ENCODE peak calls at places on chromosome 22, in nine cellular contexts. One of them, this sample, is unnamed.

GRCh38 chr22:28297504-28297903 is 378.4 kb upstream of the PITPNB start:
- DNase-seq in RWPE1: no peak
- DNase-seq in COR-L47: no peak
- DNase-seq in HT1080: no peak
- DNase-seq in tibial artery: no peak
- DNase-seq in sciatic nerve: no peak
- DNase-seq in fibroblast of gingiva: no peak
- DNase-seq in activated naive CD4-positive, alpha-beta T cell treated with anti-CD3 and anti-CD28 coated beads, Interleukin-2, amount 50 U/mL, for 16 hours: no peak
- DNase-seq in Calu3: no peak
- DNase-seq in this sample: no peak

GRCh38 chr22:40340044-40340443 is 6.3 kb upstream of the ADSL start:
- DNase-seq in RWPE1: no peak
- DNase-seq in COR-L47: no peak
- DNase-seq in HT1080: no peak
- DNase-seq in tibial artery: no peak
- DNase-seq in sciatic nerve: no peak
- DNase-seq in fibroblast of gingiva: no peak
- DNase-seq in activated naive CD4-positive, alpha-beta T cell treated with anti-CD3 and anti-CD28 coated beads, Interleukin-2, amount 50 U/mL, for 16 hours: no peak
- DNase-seq in Calu3: no peak
- DNase-seq in this sample: no peak

GRCh38 chr22:10961043-10961860 is 4566.7 kb upstream of the OR11H1 start:
- DNase-seq in RWPE1: no peak
- DNase-seq in COR-L47: no peak
- DNase-seq in HT1080: peak; percentile 67
- DNase-seq in tibial artery: no peak
- DNase-seq in sciatic nerve: no peak
- DNase-seq in fibroblast of gingiva: no peak
- DNase-seq in activated naive CD4-positive, alpha-beta T cell treated with anti-CD3 and anti-CD28 coated beads, Interleukin-2, amount 50 U/mL, for 16 hours: peak; percentile 16
- DNase-seq in Calu3: no peak
- DNase-seq in this sample: no peak

GRCh38 chr22:31185056-31185455 is 25.1 kb downstream of the RNF185 start:
- DNase-seq in RWPE1: no peak
- DNase-seq in COR-L47: no peak
- DNase-seq in HT1080: no peak
- DNase-seq in tibial artery: no peak
- DNase-seq in sciatic nerve: no peak
- DNase-seq in fibroblast of gingiva: no peak
- DNase-seq in activated naive CD4-positive, alpha-beta T cell treated with anti-CD3 and anti-CD28 coated beads, Interleukin-2, amount 50 U/mL, for 16 hours: no peak
- DNase-seq in Calu3: no peak
- DNase-seq in this sample: no peak

GRCh38 chr22:20641919-20642579 is 131.9 kb upstream of the SERPIND1 start:
- DNase-seq in RWPE1: no peak
- DNase-seq in COR-L47: no peak
- DNase-seq in HT1080: no peak
- DNase-seq in tibial artery: no peak
- DNase-seq in sciatic nerve: no peak
- DNase-seq in fibroblast of gingiva: no peak
- DNase-seq in activated naive CD4-positive, alpha-beta T cell treated with anti-CD3 and anti-CD28 coated beads, Interleukin-2, amount 50 U/mL, for 16 hours: no peak
- DNase-seq in Calu3: no peak
- DNase-seq in this sample: no peak

GRCh38 chr22:17501679-17502285 is 61.5 kb upstream of the SLC25A18 start:
- DNase-seq in RWPE1: peak; percentile 46
- DNase-seq in COR-L47: peak; percentile 47
- DNase-seq in HT1080: peak; percentile 55
- DNase-seq in tibial artery: no peak
- DNase-seq in sciatic nerve: no peak
- DNase-seq in fibroblast of gingiva: peak; percentile 44
- DNase-seq in activated naive CD4-positive, alpha-beta T cell treated with anti-CD3 and anti-CD28 coated beads, Interleukin-2, amount 50 U/mL, for 16 hours: no peak
- DNase-seq in Calu3: peak; percentile 56
- DNase-seq in this sample: peak; percentile 21

GRCh38 chr22:41308054-41308453 is 6.7 kb downstream of the ZC3H7B start:
- DNase-seq in RWPE1: no peak
- DNase-seq in COR-L47: no peak
- DNase-seq in HT1080: no peak
- DNase-seq in tibial artery: no peak
- DNase-seq in sciatic nerve: no peak
- DNase-seq in fibroblast of gingiva: peak; percentile 90
- DNase-seq in activated naive CD4-positive, alpha-beta T cell treated with anti-CD3 and anti-CD28 coated beads, Interleukin-2, amount 50 U/mL, for 16 hours: no peak
- DNase-seq in Calu3: no peak
- DNase-seq in this sample: peak; percentile 34

GRCh38 chr22:45581549-45582080 is 78.9 kb downstream of the FBLN1 start:
- DNase-seq in RWPE1: no peak
- DNase-seq in COR-L47: no peak
- DNase-seq in HT1080: no peak
- DNase-seq in tibial artery: no peak
- DNase-seq in sciatic nerve: no peak
- DNase-seq in fibroblast of gingiva: no peak
- DNase-seq in activated naive CD4-positive, alpha-beta T cell treated with anti-CD3 and anti-CD28 coated beads, Interleukin-2, amount 50 U/mL, for 16 hours: no peak
- DNase-seq in Calu3: no peak
- DNase-seq in this sample: no peak

GRCh38 chr22:30047364-30047738 is 32.9 kb upstream of the HORMAD2 start:
- DNase-seq in RWPE1: no peak
- DNase-seq in COR-L47: no peak
- DNase-seq in HT1080: peak; percentile 39
- DNase-seq in tibial artery: no peak
- DNase-seq in sciatic nerve: no peak
- DNase-seq in fibroblast of gingiva: no peak
- DNase-seq in activated naive CD4-positive, alpha-beta T cell treated with anti-CD3 and anti-CD28 coated beads, Interleukin-2, amount 50 U/mL, for 16 hours: no peak
- DNase-seq in Calu3: no peak
- DNase-seq in this sample: no peak

GRCh38 chr22:29715705-29716104 is 4.1 kb upstream of the CABP7 start:
- DNase-seq in RWPE1: no peak
- DNase-seq in COR-L47: no peak
- DNase-seq in HT1080: no peak
- DNase-seq in tibial artery: no peak
- DNase-seq in sciatic nerve: no peak
- DNase-seq in fibroblast of gingiva: no peak
- DNase-seq in activated naive CD4-positive, alpha-beta T cell treated with anti-CD3 and anti-CD28 coated beads, Interleukin-2, amount 50 U/mL, for 16 hours: no peak
- DNase-seq in Calu3: no peak
- DNase-seq in this sample: no peak

GRCh38 chr22:45511847-45512261 is 9.2 kb downstream of the FBLN1 start:
- DNase-seq in RWPE1: no peak
- DNase-seq in COR-L47: no peak
- DNase-seq in HT1080: no peak
- DNase-seq in tibial artery: peak; percentile 90
- DNase-seq in sciatic nerve: peak; percentile 79
- DNase-seq in fibroblast of gingiva: peak; percentile 98
- DNase-seq in activated naive CD4-positive, alpha-beta T cell treated with anti-CD3 and anti-CD28 coated beads, Interleukin-2, amount 50 U/mL, for 16 hours: no peak
- DNase-seq in Calu3: no peak
- DNase-seq in this sample: peak; percentile 98

GRCh38 chr22:40418366-40419201 is 48.2 kb downstream of the SGSM3 start:
- DNase-seq in RWPE1: no peak
- DNase-seq in COR-L47: peak; percentile 50
- DNase-seq in HT1080: no peak
- DNase-seq in tibial artery: no peak
- DNase-seq in sciatic nerve: no peak
- DNase-seq in fibroblast of gingiva: no peak
- DNase-seq in activated naive CD4-positive, alpha-beta T cell treated with anti-CD3 and anti-CD28 coated beads, Interleukin-2, amount 50 U/mL, for 16 hours: no peak
- DNase-seq in Calu3: no peak
- DNase-seq in this sample: no peak

GRCh38 chr22:24989135-24989534 is 36.6 kb downstream of the KIAA1671 start:
- DNase-seq in RWPE1: no peak
- DNase-seq in COR-L47: no peak
- DNase-seq in HT1080: no peak
- DNase-seq in tibial artery: no peak
- DNase-seq in sciatic nerve: no peak
- DNase-seq in fibroblast of gingiva: no peak
- DNase-seq in activated naive CD4-positive, alpha-beta T cell treated with anti-CD3 and anti-CD28 coated beads, Interleukin-2, amount 50 U/mL, for 16 hours: no peak
- DNase-seq in Calu3: no peak
- DNase-seq in this sample: no peak

GRCh38 chr22:19107730-19108074 is 14.5 kb downstream of the DGCR2 start:
- DNase-seq in RWPE1: no peak
- DNase-seq in COR-L47: no peak
- DNase-seq in HT1080: no peak
- DNase-seq in tibial artery: peak; percentile 1
- DNase-seq in sciatic nerve: peak; percentile 4
- DNase-seq in fibroblast of gingiva: no peak
- DNase-seq in activated naive CD4-positive, alpha-beta T cell treated with anti-CD3 and anti-CD28 coated beads, Interleukin-2, amount 50 U/mL, for 16 hours: no peak
- DNase-seq in Calu3: no peak
- DNase-seq in this sample: no peak

GRCh38 chr22:45009881-45010531 is at the start of gene PHF21B:
- DNase-seq in RWPE1: peak; percentile 19
- DNase-seq in COR-L47: peak; percentile 78
- DNase-seq in HT1080: peak; percentile 33
- DNase-seq in tibial artery: no peak
- DNase-seq in sciatic nerve: peak; percentile 77
- DNase-seq in fibroblast of gingiva: peak; percentile 8
- DNase-seq in activated naive CD4-positive, alpha-beta T cell treated with anti-CD3 and anti-CD28 coated beads, Interleukin-2, amount 50 U/mL, for 16 hours: peak; percentile 37
- DNase-seq in Calu3: peak; percentile 13
- DNase-seq in this sample: peak; percentile 8

GRCh38 chr22:45045219-45045618 is 35.4 kb upstream of the PHF21B start:
- DNase-seq in RWPE1: no peak
- DNase-seq in COR-L47: no peak
- DNase-seq in HT1080: no peak
- DNase-seq in tibial artery: no peak
- DNase-seq in sciatic nerve: no peak
- DNase-seq in fibroblast of gingiva: no peak
- DNase-seq in activated naive CD4-positive, alpha-beta T cell treated with anti-CD3 and anti-CD28 coated beads, Interleukin-2, amount 50 U/mL, for 16 hours: no peak
- DNase-seq in Calu3: no peak
- DNase-seq in this sample: no peak

GRCh38 chr22:50415426-50415825 is 59.4 kb downstream of the SBF1 start:
- DNase-seq in RWPE1: no peak
- DNase-seq in COR-L47: no peak
- DNase-seq in HT1080: no peak
- DNase-seq in tibial artery: no peak
- DNase-seq in sciatic nerve: no peak
- DNase-seq in fibroblast of gingiva: no peak
- DNase-seq in activated naive CD4-positive, alpha-beta T cell treated with anti-CD3 and anti-CD28 coated beads, Interleukin-2, amount 50 U/mL, for 16 hours: no peak
- DNase-seq in Calu3: no peak
- DNase-seq in this sample: no peak

GRCh38 chr22:46660604-46661201 is 40.5 kb downstream of the GRAMD4 start:
- DNase-seq in RWPE1: no peak
- DNase-seq in COR-L47: peak; percentile 81
- DNase-seq in HT1080: no peak
- DNase-seq in tibial artery: no peak
- DNase-seq in sciatic nerve: no peak
- DNase-seq in fibroblast of gingiva: no peak
- DNase-seq in activated naive CD4-positive, alpha-beta T cell treated with anti-CD3 and anti-CD28 coated beads, Interleukin-2, amount 50 U/mL, for 16 hours: no peak
- DNase-seq in Calu3: peak; percentile 24
- DNase-seq in this sample: no peak

GRCh38 chr22:38924197-38924952 is 33.0 kb upstream of the APOBEC3A start:
- DNase-seq in RWPE1: peak; percentile 41
- DNase-seq in COR-L47: peak; percentile 96
- DNase-seq in HT1080: peak; percentile 84
- DNase-seq in tibial artery: peak; percentile 91
- DNase-seq in sciatic nerve: peak; percentile 86
- DNase-seq in fibroblast of gingiva: peak; percentile 93
- DNase-seq in activated naive CD4-positive, alpha-beta T cell treated with anti-CD3 and anti-CD28 coated beads, Interleukin-2, amount 50 U/mL, for 16 hours: no peak
- DNase-seq in Calu3: peak; percentile 85
- DNase-seq in this sample: peak; percentile 88

GRCh38 chr22:21791635-21792625 is 56.3 kb upstream of the YPEL1 start:
- DNase-seq in RWPE1: no peak
- DNase-seq in COR-L47: no peak
- DNase-seq in HT1080: no peak
- DNase-seq in tibial artery: no peak
- DNase-seq in sciatic nerve: no peak
- DNase-seq in fibroblast of gingiva: no peak
- DNase-seq in activated naive CD4-positive, alpha-beta T cell treated with anti-CD3 and anti-CD28 coated beads, Interleukin-2, amount 50 U/mL, for 16 hours: peak; percentile 53
- DNase-seq in Calu3: no peak
- DNase-seq in this sample: no peak

GRCh38 chr22:22605074-22605404 is 39.4 kb upstream of the GGTLC2 start:
- DNase-seq in RWPE1: no peak
- DNase-seq in COR-L47: no peak
- DNase-seq in HT1080: no peak
- DNase-seq in tibial artery: no peak
- DNase-seq in sciatic nerve: no peak
- DNase-seq in fibroblast of gingiva: no peak
- DNase-seq in activated naive CD4-positive, alpha-beta T cell treated with anti-CD3 and anti-CD28 coated beads, Interleukin-2, amount 50 U/mL, for 16 hours: no peak
- DNase-seq in Calu3: no peak
- DNase-seq in this sample: no peak

GRCh38 chr22:38423512-38424503 is 31.2 kb downstream of the KCNJ4 start:
- DNase-seq in RWPE1: no peak
- DNase-seq in COR-L47: peak; percentile 60
- DNase-seq in HT1080: no peak
- DNase-seq in tibial artery: no peak
- DNase-seq in sciatic nerve: no peak
- DNase-seq in fibroblast of gingiva: no peak
- DNase-seq in activated naive CD4-positive, alpha-beta T cell treated with anti-CD3 and anti-CD28 coated beads, Interleukin-2, amount 50 U/mL, for 16 hours: no peak
- DNase-seq in Calu3: peak; percentile 16
- DNase-seq in this sample: no peak

GRCh38 chr22:45891471-45891995 is 85.4 kb downstream of the WNT7B start:
- DNase-seq in RWPE1: no peak
- DNase-seq in COR-L47: no peak
- DNase-seq in HT1080: no peak
- DNase-seq in tibial artery: no peak
- DNase-seq in sciatic nerve: no peak
- DNase-seq in fibroblast of gingiva: no peak
- DNase-seq in activated naive CD4-positive, alpha-beta T cell treated with anti-CD3 and anti-CD28 coated beads, Interleukin-2, amount 50 U/mL, for 16 hours: no peak
- DNase-seq in Calu3: no peak
- DNase-seq in this sample: no peak

GRCh38 chr22:46078241-46079092 is 71.9 kb upstream of the PPARA start:
- DNase-seq in RWPE1: peak; percentile 72
- DNase-seq in COR-L47: peak; percentile 84
- DNase-seq in HT1080: peak; percentile 91
- DNase-seq in tibial artery: peak; percentile 90
- DNase-seq in sciatic nerve: peak; percentile 79
- DNase-seq in fibroblast of gingiva: peak; percentile 79
- DNase-seq in activated naive CD4-positive, alpha-beta T cell treated with anti-CD3 and anti-CD28 coated beads, Interleukin-2, amount 50 U/mL, for 16 hours: no peak
- DNase-seq in Calu3: peak; percentile 84
- DNase-seq in this sample: peak; percentile 84

GRCh38 chr22:28112130-28112529 is 193.1 kb upstream of the PITPNB start:
- DNase-seq in RWPE1: no peak
- DNase-seq in COR-L47: no peak
- DNase-seq in HT1080: no peak
- DNase-seq in tibial artery: no peak
- DNase-seq in sciatic nerve: no peak
- DNase-seq in fibroblast of gingiva: no peak
- DNase-seq in activated naive CD4-positive, alpha-beta T cell treated with anti-CD3 and anti-CD28 coated beads, Interleukin-2, amount 50 U/mL, for 16 hours: no peak
- DNase-seq in Calu3: no peak
- DNase-seq in this sample: no peak

GRCh38 chr22:43631201-43631600 is 180.9 kb downstream of the EFCAB6 start:
- DNase-seq in RWPE1: no peak
- DNase-seq in COR-L47: no peak
- DNase-seq in HT1080: no peak
- DNase-seq in tibial artery: no peak
- DNase-seq in sciatic nerve: no peak
- DNase-seq in fibroblast of gingiva: no peak
- DNase-seq in activated naive CD4-positive, alpha-beta T cell treated with anti-CD3 and anti-CD28 coated beads, Interleukin-2, amount 50 U/mL, for 16 hours: no peak
- DNase-seq in Calu3: no peak
- DNase-seq in this sample: no peak

GRCh38 chr22:26995222-26995621 is 337.8 kb downstream of the MIAT start:
- DNase-seq in RWPE1: no peak
- DNase-seq in COR-L47: peak; percentile 3
- DNase-seq in HT1080: no peak
- DNase-seq in tibial artery: no peak
- DNase-seq in sciatic nerve: no peak
- DNase-seq in fibroblast of gingiva: no peak
- DNase-seq in activated naive CD4-positive, alpha-beta T cell treated with anti-CD3 and anti-CD28 coated beads, Interleukin-2, amount 50 U/mL, for 16 hours: no peak
- DNase-seq in Calu3: no peak
- DNase-seq in this sample: no peak